ENCODE peak calls at places on chromosome 20, in eight cellular contexts. N is T-helper 1 cell; D is GOT3; X is NCI-H774; F is nucleus accumbens; S is aorta; T is activated CD4-positive, alpha-beta T cell treated with anti-CD3 and anti-CD28 coated beads, Interleukin-2, amount 50 U/mL, for 48 hours; Q is nephron progenitor cell. P is an unnamed sample.

GRCh38 chr20:62704341-62704948 is 4.2 kb upstream of the NTSR1 start:
- DNase-seq in T (no peak), S (peak; percentile 83), N (no peak), D (no peak), X (peak; percentile 10), F (no peak), Q (no peak), P (no peak)

GRCh38 chr20:36688630-36689029 is 42.6 kb upstream of the SLA2 start:
- DNase-seq in Q (no peak), S (no peak), X (no peak), T (no peak), N (no peak), D (no peak), F (no peak), P (no peak)

GRCh38 chr20:4326194-4327065 is 311.1 kb upstream of the RNF24 start:
- DNase-seq in S (no peak), X (no peak), D (no peak), T (no peak), Q (no peak), F (no peak), N (no peak), P (no peak)

GRCh38 chr20:34952676-34953075 is 2.9 kb downstream of the GSS start:
- DNase-seq in X (no peak), N (no peak), D (no peak), T (no peak), Q (no peak), S (no peak), F (no peak), P (no peak)

GRCh38 chr20:5949943-5950270 is 426 bp downstream of the TRMT6 start:
- DNase-seq in D (no peak), N (no peak), X (no peak), S (no peak), F (no peak), Q (no peak), T (no peak), P (no peak)

GRCh38 chr20:35739294-35740163 is 2.5 kb downstream of the RBM39 start:
- DNase-seq in N (no peak), S (no peak), Q (no peak), T (no peak), D (no peak), X (no peak), F (no peak), P (no peak)

GRCh38 chr20:3000852-3001523 is 42.4 kb upstream of the GNRH2 start:
- DNase-seq in X (peak; percentile 2), D (no peak), F (no peak), Q (no peak), S (no peak), T (no peak), N (no peak), P (no peak)

GRCh38 chr20:53611449-53611894 is 17.8 kb upstream of the ZNF217 start:
- DNase-seq in S (peak; percentile 62), N (no peak), T (no peak), F (no peak), X (no peak), Q (no peak), D (no peak), P (peak; percentile 12)

GRCh38 chr20:51800769-51801219 is 1.5 kb downstream of the SALL4 start:
- DNase-seq in N (no peak), T (peak; percentile 11), F (no peak), Q (peak; percentile 46), X (no peak), D (no peak), S (no peak), P (no peak)

GRCh38 chr20:57586943-57587277 is 26.0 kb downstream of the PCK1 start:
- DNase-seq in X (no peak), D (no peak), F (no peak), T (no peak), N (no peak), S (no peak), Q (no peak), P (peak; percentile 49)

GRCh38 chr20:61387204-61387958 is 135.3 kb downstream of the CDH4 start:
- DNase-seq in F (no peak), D (no peak), X (no peak), N (no peak), S (no peak), T (peak; percentile 0), Q (peak; percentile 68), P (no peak)

GRCh38 chr20:49787371-49788357 is 25.0 kb upstream of the SLC9A8 start:
- DNase-seq in T (no peak), D (no peak), X (no peak), S (no peak), F (no peak), N (no peak), Q (no peak), P (no peak)

GRCh38 chr20:32366380-32366779 is 8.2 kb downstream of the ASXL1 start:
- DNase-seq in N (no peak), F (no peak), S (no peak), T (no peak), Q (no peak), X (no peak), D (no peak), P (no peak)

GRCh38 chr20:6700563-6701328 is 66.7 kb upstream of the BMP2 start:
- DNase-seq in Q (no peak), D (no peak), T (no peak), F (no peak), S (peak; percentile 87), N (no peak), X (no peak), P (no peak)

GRCh38 chr20:48380661-48381060 is 447.1 kb downstream of the PREX1 start:
- DNase-seq in Q (no peak), S (no peak), X (no peak), T (no peak), N (no peak), D (no peak), F (no peak), P (no peak)